ENCODE peak calls at places on chromosomes 13 and 19, in seven cellular contexts. Y, J, U, O, R, W and F are unnamed samples.

GRCh38 chr13:20363604-20364003 is 131.5 kb upstream of the GJB6 start:
- DNase-seq in Y (no peak), J (no peak), U (no peak), O (no peak), R (no peak), W (no peak), F (no peak)

GRCh38 chr13:87536499-87536898 is 134.7 kb upstream of the SLITRK5 start:
- DNase-seq in Y (no peak), J (no peak), U (peak), O (no peak), R (no peak), W (no peak), F (no peak)

GRCh38 chr19:31256601-31256990 is 92.6 kb downstream of the TSHZ3 start:
- DNase-seq in Y (no peak), J (no peak), U (no peak), O (peak), R (no peak), W (no peak), F (no peak)

GRCh38 chr13:41019578-41020347 is 647 bp upstream of the ELF1 start:
- DNase-seq in Y (no peak), J (no peak), U (no peak), O (no peak), R (no peak), W (no peak), F (peak)

GRCh38 chr13:79710376-79710775 is 229.4 kb downstream of the NDFIP2 start:
- DNase-seq in Y (no peak), J (no peak), U (peak), O (no peak), R (no peak), W (no peak), F (no peak)

GRCh38 chr19:18109731-18110671 is 12.4 kb downstream of the MAST3 start:
- DNase-seq in Y (peak), J (no peak), U (peak), O (peak), R (no peak), W (peak), F (peak)

GRCh38 chr13:70173236-70173959 is 65.1 kb upstream of the KLHL1 start:
- DNase-seq in Y (no peak), J (no peak), U (peak), O (no peak), R (no peak), W (no peak), F (peak)

GRCh38 chr19:29645911-29646310 is 19.4 kb upstream of the PLEKHF1 start:
- DNase-seq in Y (no peak), J (peak), U (no peak), O (no peak), R (no peak), W (no peak), F (no peak)

GRCh38 chr19:38519168-38519567 is 85.7 kb downstream of the RYR1 start:
- DNase-seq in Y (no peak), J (no peak), U (no peak), O (no peak), R (no peak), W (no peak), F (no peak)

GRCh38 chr13:74287672-74288169 is 153.5 kb upstream of the KLF12 start:
- DNase-seq in Y (peak), J (peak), U (peak), O (peak), R (peak), W (no peak), F (peak)

GRCh38 chr19:4624301-4624700 is 15.0 kb upstream of the TNFAIP8L1 start:
- DNase-seq in Y (no peak), J (no peak), U (no peak), O (no peak), R (no peak), W (no peak), F (no peak)

DNA sequence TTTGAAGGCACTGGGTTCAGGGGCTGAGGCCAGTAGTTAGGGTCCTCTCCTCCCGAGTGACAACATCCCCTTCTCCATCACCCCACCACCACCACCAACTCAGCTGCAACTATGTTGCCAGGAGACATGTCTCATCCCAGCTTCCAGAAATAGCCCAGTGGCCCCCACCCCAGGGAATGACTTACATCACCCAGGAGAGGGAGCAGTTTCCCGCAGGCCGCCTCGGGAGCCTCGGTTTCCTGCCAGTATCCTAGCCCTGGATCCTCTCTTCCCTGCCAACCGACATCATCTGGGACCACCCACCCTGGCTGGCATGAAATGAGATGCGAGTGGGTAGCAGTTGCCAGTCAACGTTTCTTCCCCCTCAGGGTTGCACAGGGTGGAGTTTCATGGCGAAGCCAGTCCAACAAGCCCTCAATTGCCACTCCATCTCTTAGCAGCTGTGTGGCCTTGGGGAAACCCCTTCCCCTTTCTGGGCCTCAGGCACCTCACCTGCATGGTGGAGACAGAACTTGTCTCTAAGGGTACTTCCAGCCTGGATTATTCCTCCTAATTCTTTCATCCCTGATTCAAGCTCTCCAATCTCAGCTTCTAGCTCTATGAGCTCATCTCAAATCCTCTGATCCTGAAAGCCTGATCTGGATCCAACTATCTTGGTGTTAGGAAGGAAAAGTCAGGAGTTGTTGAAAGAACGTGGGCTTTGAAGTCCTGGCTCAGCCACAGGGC is 3.9 kb upstream of the GSK3A start:
- DNase-seq in Y (peak), J (peak), U (peak), O (peak), R (no peak), W (peak), F (peak)
- H3K4me2 ChIP-seq in Y (no peak), J (peak), U (no peak), O (no peak), R (no peak), W (no peak), F (no peak)

GRCh38 chr13:97238883-97239282 is 16.8 kb downstream of the MBNL2 start:
- DNase-seq in Y (no peak), J (no peak), U (no peak), O (no peak), R (no peak), W (no peak), F (no peak)
- H2AK5ac ChIP-seq in Y (no peak), J (peak), U (peak), O (no peak), R (no peak), W (no peak), F (no peak)

DNA sequence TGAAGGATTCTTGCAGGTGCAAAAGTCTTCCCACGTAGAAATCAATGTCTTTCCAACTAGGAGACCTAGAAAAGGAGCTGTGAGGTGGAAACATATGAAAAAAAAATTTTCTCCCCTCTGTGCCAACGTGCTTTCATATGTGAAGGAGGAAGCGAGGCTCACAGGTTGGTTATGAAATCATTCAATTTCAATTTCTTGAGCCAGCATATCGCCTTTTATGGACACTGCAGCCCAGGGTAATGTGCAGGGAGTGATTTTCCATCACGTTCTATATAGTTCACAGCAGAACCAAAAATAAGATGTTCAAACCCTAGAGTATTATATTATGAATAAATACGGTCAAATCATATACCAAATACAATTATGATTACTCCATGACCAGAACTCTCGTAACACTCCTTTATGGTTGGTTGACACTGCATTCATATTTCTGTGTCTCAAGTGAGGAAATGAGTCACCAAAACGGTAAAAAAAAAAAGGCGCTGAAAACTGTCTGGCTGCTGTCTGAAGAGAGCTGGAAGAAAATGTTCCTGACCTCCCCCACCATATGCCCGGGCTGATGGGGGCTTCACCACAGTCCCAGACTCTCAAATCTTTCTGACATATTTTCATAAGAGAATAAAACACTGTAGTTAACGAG is 75.8 kb upstream of the UBAC2 start:
- DNase-seq in Y (no peak), J (peak), U (peak), O (no peak), R (no peak), W (peak), F (no peak)
- H3K4me2 ChIP-seq in Y (no peak), J (peak), U (no peak), O (no peak), R (no peak), W (no peak), F (no peak)

DNA sequence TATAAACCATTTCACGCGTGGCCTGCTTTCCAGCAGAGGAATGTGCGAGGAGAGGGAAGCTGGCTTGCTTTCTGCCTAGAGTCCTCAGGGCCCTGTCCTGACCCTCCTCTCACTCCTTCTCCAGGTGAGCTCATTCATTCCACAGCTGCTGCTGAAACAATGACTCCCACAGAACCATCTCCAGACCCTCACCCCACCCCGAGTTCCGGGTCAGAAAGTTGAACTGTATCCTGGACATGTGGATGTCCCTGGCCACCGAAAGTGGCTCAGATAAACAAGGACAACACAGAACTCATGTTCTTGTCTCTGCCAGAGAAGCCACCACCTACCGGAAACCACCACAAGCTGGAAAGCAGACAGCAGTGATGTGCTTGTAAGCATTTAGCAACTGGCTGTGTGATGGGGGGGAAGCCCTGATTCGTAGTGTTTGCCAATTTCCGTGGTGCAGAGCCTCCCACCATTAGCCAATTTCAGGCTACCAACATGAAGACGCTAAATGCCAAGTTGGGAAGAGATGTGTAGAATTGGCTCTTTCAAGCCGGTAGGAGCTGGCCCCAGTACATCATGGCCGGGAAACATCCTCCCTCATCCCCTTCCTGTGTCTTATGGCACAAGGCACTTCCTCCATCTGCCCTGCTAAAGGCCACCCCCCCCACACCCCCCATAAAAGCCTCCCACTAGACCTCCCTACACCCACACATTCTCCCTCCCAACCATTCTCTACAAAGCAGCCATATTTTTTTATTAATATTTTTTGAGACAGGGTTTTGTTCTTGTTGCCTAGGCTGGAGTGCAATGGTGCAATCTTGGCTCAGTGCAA is 5.0 kb downstream of the SYCE2 start:
- DNase-seq in Y (no peak), J (no peak), U (no peak), O (no peak), R (no peak), W (no peak), F (peak)
- H2AK5ac ChIP-seq in Y (no peak), J (peak), U (no peak), O (no peak), R (peak), W (no peak), F (no peak)

DNA sequence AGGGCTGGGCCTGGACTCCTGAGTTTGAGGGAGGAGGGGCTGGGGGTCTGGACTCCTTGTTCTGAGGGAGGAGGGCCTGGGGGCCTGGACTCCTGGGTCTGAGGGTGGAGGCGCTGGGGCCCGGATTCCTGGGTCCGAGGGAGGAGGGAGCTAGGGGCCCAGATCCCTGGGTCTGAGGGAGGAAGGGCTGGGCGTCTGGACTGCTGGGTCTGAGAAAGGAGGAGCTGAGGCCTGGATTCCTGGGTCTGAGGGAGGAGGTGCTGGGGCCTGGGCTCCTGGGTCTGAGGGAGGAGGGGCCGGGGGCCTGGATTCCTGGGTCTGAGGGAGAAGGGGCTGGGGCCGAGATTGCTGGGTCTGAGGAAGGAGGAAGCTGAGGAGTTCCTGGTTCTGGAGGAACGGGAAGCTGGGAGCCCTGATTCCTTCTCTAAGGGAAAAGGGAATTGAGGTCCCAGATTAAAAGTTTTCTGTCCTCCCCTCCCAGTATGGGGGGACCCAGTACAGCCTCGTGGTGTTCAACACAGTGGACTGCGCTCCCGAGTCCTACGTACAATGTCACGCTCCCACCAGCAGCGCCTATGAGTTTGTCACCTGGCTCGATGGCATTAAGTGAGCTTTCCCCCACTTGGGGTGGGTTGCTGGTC is 722 bp downstream of the MED25 start:
- DNase-seq in Y (no peak), J (no peak), U (peak), O (no peak), R (no peak), W (no peak), F (no peak)
- H3K4me2 ChIP-seq in Y (peak), J (peak), U (peak), O (peak), R (peak), W (peak), F (peak)

GRCh38 chr13:114328034-114328433 is 13.7 kb downstream of the CHAMP1 start:
- DNase-seq in Y (peak), J (no peak), U (no peak), O (no peak), R (no peak), W (no peak), F (no peak)
- H2AK5ac ChIP-seq in Y (no peak), J (no peak), U (no peak), O (no peak), R (no peak), W (no peak), F (no peak)

DNA sequence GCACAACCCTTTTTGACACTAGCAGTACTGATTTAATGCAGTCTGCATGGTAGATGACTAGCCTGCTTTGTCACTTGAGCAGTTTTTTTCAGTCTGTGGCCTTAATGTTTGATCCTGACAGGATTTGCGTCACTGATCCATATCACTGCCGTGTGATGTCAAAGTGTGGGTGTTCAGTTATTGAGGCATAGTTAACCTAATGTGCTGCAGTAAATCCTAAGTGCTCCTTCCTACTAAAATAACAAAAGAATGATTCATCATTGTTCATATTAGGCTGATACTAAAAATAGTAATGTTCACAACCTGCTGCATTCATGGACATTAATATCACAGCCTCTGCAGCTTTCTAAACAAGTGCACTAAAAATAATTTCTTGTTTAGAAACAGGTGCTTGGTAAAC is 121.9 kb upstream of the MLNR start:
- DNase-seq in Y (no peak), J (peak), U (peak), O (no peak), R (no peak), W (peak), F (no peak)
- H3K4me2 ChIP-seq in Y (no peak), J (peak), U (no peak), O (no peak), R (no peak), W (no peak), F (no peak)

GRCh38 chr13:110028838-110029621 is 242.6 kb upstream of the IRS2 start:
- DNase-seq in Y (no peak), J (no peak), U (no peak), O (no peak), R (no peak), W (no peak), F (no peak)
- H2AK5ac ChIP-seq in Y (no peak), J (no peak), U (no peak), O (no peak), R (no peak), W (no peak), F (no peak)